ENCODE peak calls at places on chromosome 15, in four cellular contexts. I is stimulated activated CD8-positive, alpha-beta memory T cell treated with anti-CD3 and anti-CD28 coated beads, Interleukin-15, amount 100 ng/mL, for 4 hours; S is HTR-8/SVneo; K is skeletal muscle cell. W is an unnamed sample.

GRCh38 chr15:41965441-41966413 is 6.6 kb downstream of the EHD4 start:
- DNase-seq in S (no peak), K (no peak), I (no peak), W (no peak)

GRCh38 chr15:88624156-88624970 is 3.2 kb downstream of the AEN start:
- DNase-seq in S (peak), K (no peak), I (no peak), W (no peak)

GRCh38 chr15:86588413-86588812 is 508.7 kb downstream of the AGBL1 start:
- DNase-seq in S (no peak), I (no peak), K (no peak), W (no peak)

GRCh38 chr15:50227076-50227475 is 38.5 kb downstream of the HDC start:
- DNase-seq in K (peak), I (no peak), S (no peak), W (peak)

GRCh38 chr15:48974865-48975264 is 11.1 kb upstream of the SHC4 start:
- DNase-seq in S (no peak), I (no peak), K (no peak), W (no peak)

GRCh38 chr15:51298656-51299055 is 39.7 kb downstream of the CYP19A1 start:
- DNase-seq in K (no peak), S (no peak), I (no peak), W (no peak)

GRCh38 chr15:59096429-59096828 is 8.5 kb upstream of the CCNB2 start:
- DNase-seq in I (no peak), S (no peak), K (no peak), W (no peak)

GRCh38 chr15:50798684-50799083 is 33.2 kb upstream of the SPPL2A start:
- DNase-seq in I (no peak), S (no peak), K (no peak), W (no peak)

GRCh38 chr15:38024293-38025091 is 90.1 kb downstream of the TMCO5A start:
- DNase-seq in S (no peak), I (no peak), K (no peak), W (no peak)

GRCh38 chr15:81056276-81056675 is 55.6 kb downstream of the TLNRD1 start:
- DNase-seq in K (no peak), I (no peak), S (no peak), W (no peak)

GRCh38 chr15:71788646-71789579 is 21.4 kb upstream of the NR2E3 start:
- DNase-seq in K (no peak), S (no peak), I (no peak), W (no peak)

GRCh38 chr15:78840661-78841060 is 29.4 kb upstream of the ADAMTS7 start:
- DNase-seq in I (no peak), K (no peak), S (no peak), W (no peak)

GRCh38 chr15:57323806-57324589 is 52.3 kb upstream of the CGNL1 start:
- DNase-seq in S (peak), I (no peak), K (peak), W (no peak)

GRCh38 chr15:45177285-45177684 is 10.5 kb downstream of the SHF start:
- DNase-seq in K (no peak), I (no peak), S (no peak), W (no peak)

GRCh38 chr15:43095243-43095642 is 10.6 kb downstream of the UBR1 start:
- DNase-seq in S (no peak), K (no peak), I (no peak), W (no peak)

GRCh38 chr15:40217166-40217785 is 21.6 kb upstream of the PAK6 start:
- DNase-seq in S (peak), K (peak), I (no peak), W (peak)

GRCh38 chr15:81929557-81929956 is 116.3 kb downstream of the MEX3B start:
- DNase-seq in I (no peak), K (no peak), S (no peak), W (no peak)

GRCh38 chr15:100833432-100834389 is 45.9 kb upstream of the ALDH1A3 start:
- DNase-seq in I (no peak), S (no peak), K (no peak), W (no peak)

GRCh38 chr15:77104155-77104554 is 33.2 kb upstream of the TSPAN3 start:
- DNase-seq in S (no peak), K (no peak), I (no peak), W (no peak)

GRCh38 chr15:61159901-61160300 is 69.2 kb downstream of the RORA start:
- DNase-seq in I (no peak), K (no peak), S (no peak), W (no peak)

GRCh38 chr15:91348812-91349500 is 248.9 kb downstream of the SV2B start:
- DNase-seq in I (no peak), K (no peak), S (no peak), W (no peak)

GRCh38 chr15:70375006-70375409 is 277.3 kb upstream of the TLE3 start:
- DNase-seq in S (peak), K (no peak), I (no peak), W (no peak)

GRCh38 chr15:96273317-96274086 is 57.0 kb upstream of the NR2F2 start:
- DNase-seq in S (peak), K (peak), I (no peak), W (peak)

GRCh38 chr15:96332854-96333193 is 2.3 kb downstream of the NR2F2 start:
- DNase-seq in I (no peak), K (no peak), S (no peak), W (no peak)

GRCh38 chr15:56767315-56767714 is 34.0 kb upstream of the ZNF280D start:
- DNase-seq in S (no peak), K (no peak), I (no peak), W (no peak)

GRCh38 chr15:66873856-66874255 is 171.8 kb downstream of the SMAD6 start:
- DNase-seq in I (no peak), S (no peak), K (no peak), W (no peak)

GRCh38 chr15:63971427-63971805 is 74.9 kb downstream of the DAPK2 start:
- DNase-seq in I (no peak), K (no peak), S (no peak), W (no peak)

GRCh38 chr15:42184313-42184712 is 23.8 kb downstream of the VPS39 start:
- DNase-seq in S (no peak), K (no peak), I (no peak), W (no peak)

GRCh38 chr15:85542895-85543331 is 162.5 kb downstream of the AKAP13 start:
- DNase-seq in I (no peak), K (no peak), S (no peak), W (no peak)

GRCh38 chr15:92623435-92623834 is 32.1 kb downstream of the FAM174B start:
- DNase-seq in I (no peak), K (peak), S (no peak), W (no peak)

GRCh38 chr15:28989239-28989830 is 103.6 kb downstream of the APBA2 start:
- DNase-seq in S (no peak), K (no peak), I (no peak), W (no peak)

GRCh38 chr15:69509131-69509530 is 56.5 kb downstream of the RPLP1 start:
- DNase-seq in S (no peak), K (no peak), I (no peak), W (no peak)

GRCh38 chr15:66099950-66100671 is 153.4 kb downstream of the MEGF11 start:
- DNase-seq in S (no peak), I (no peak), K (no peak), W (no peak)

GRCh38 chr15:22933641-22934061 is 46.5 kb downstream of the CYFIP1 start:
- DNase-seq in I (no peak), K (no peak), S (no peak), W (no peak)

GRCh38 chr15:77633913-77634265 is 1.2 kb upstream of the LINGO1 start:
- DNase-seq in S (no peak), K (no peak), I (no peak), W (no peak)

W was measured in AG04450.